ENCODE peak calls at places on chromosomes 2 and 18, in nine cellular contexts. W, R, L, A, G, H, F, I and D are unnamed samples.
A peak's percentile ranks its signal among the peaks of the same experiment; 100 is the strongest.

GRCh38 chr18:76404345-76404831 is 90.7 kb downstream of the ZNF516 start:
- DNase-seq in W (no peak), R (no peak), L (no peak), A (no peak), G (no peak), H (no peak), F (no peak), I (no peak), D (no peak)

GRCh38 chr2:30037016-30037415 is 109.8 kb upstream of the YPEL5 start:
- DNase-seq in W (no peak), R (no peak), L (no peak), A (no peak), G (peak; percentile 7), H (no peak), F (no peak), I (no peak), D (no peak)

GRCh38 chr2:189260361-189260761 is 80.8 kb upstream of the COL5A2 start:
- DNase-seq in W (no peak), R (no peak), L (no peak), A (no peak), G (peak; percentile 90), H (no peak), F (no peak), I (no peak), D (no peak)

GRCh38 chr18:32907656-32908441 is 135.0 kb upstream of the KLHL14 start:
- DNase-seq in W (no peak), R (no peak), L (no peak), A (no peak), G (no peak), H (no peak), F (no peak), I (no peak), D (no peak)

GRCh38 chr2:26034597-26035067 is 748 bp downstream of the RAB10 start:
- DNase-seq in W (no peak), R (peak; percentile 14), L (no peak), A (no peak), G (peak; percentile 14), H (no peak), F (peak; percentile 17), I (no peak), D (no peak)

GRCh38 chr2:216923706-216924105 is 63.8 kb upstream of the TNP1 start:
- DNase-seq in W (no peak), R (no peak), L (no peak), A (no peak), G (no peak), H (no peak), F (no peak), I (no peak), D (no peak)

GRCh38 chr2:11508279-11508678 is 25.6 kb upstream of the GREB1 start:
- DNase-seq in W (no peak), R (no peak), L (no peak), A (no peak), G (no peak), H (no peak), F (no peak), I (no peak), D (no peak)

GRCh38 chr18:33821503-33821902 is 243.5 kb downstream of the ASXL3 start:
- DNase-seq in W (no peak), R (peak; percentile 9), L (no peak), A (peak; percentile 7), G (peak; percentile 73), H (no peak), F (peak; percentile 34), I (no peak), D (no peak)

GRCh38 chr2:232522014-232522854 is 2.0 kb downstream of the PRSS56 start:
- DNase-seq in W (peak; percentile 40), R (peak; percentile 71), L (peak; percentile 71), A (no peak), G (no peak), H (peak; percentile 72), F (no peak), I (peak; percentile 87), D (peak; percentile 80)

GRCh38 chr2:88437010-88437409 is 15.5 kb downstream of the FOXI3 start:
- DNase-seq in W (no peak), R (no peak), L (no peak), A (no peak), G (no peak), H (no peak), F (no peak), I (no peak), D (no peak)

GRCh38 chr18:56988022-56988421 is 158.9 kb upstream of the BOD1L2 start:
- DNase-seq in W (no peak), R (no peak), L (no peak), A (no peak), G (no peak), H (no peak), F (no peak), I (no peak), D (no peak)

GRCh38 chr2:3290655-3291054 is 87.0 kb downstream of the EIPR1 start:
- DNase-seq in W (no peak), R (no peak), L (no peak), A (no peak), G (no peak), H (no peak), F (no peak), I (peak; percentile 32), D (no peak)

GRCh38 chr2:101151859-101152194 is 645 bp upstream of the TBC1D8 start:
- DNase-seq in W (no peak), R (no peak), L (no peak), A (no peak), G (no peak), H (no peak), F (no peak), I (no peak), D (no peak)

GRCh38 chr2:101149241-101150192 is 1.7 kb downstream of the TBC1D8 start:
- DNase-seq in W (peak; percentile 29), R (peak; percentile 66), L (no peak), A (no peak), G (no peak), H (no peak), F (peak; percentile 20), I (no peak), D (peak; percentile 36)

GRCh38 chr2:101151141-101151858 is at the start of gene TBC1D8:
- DNase-seq in W (peak; percentile 91), R (peak; percentile 88), L (peak; percentile 89), A (no peak), G (peak; percentile 75), H (peak; percentile 89), F (peak; percentile 75), I (peak; percentile 92), D (peak; percentile 83)

GRCh38 chr2:101148777-101149176 is 2.4 kb downstream of the TBC1D8 start:
- DNase-seq in W (no peak), R (no peak), L (no peak), A (no peak), G (no peak), H (no peak), F (no peak), I (no peak), D (no peak)

GRCh38 chr2:101150306-101151140 is 659 bp downstream of the TBC1D8 start:
- DNase-seq in W (peak; percentile 48), R (no peak), L (peak; percentile 42), A (no peak), G (peak; percentile 3), H (peak; percentile 61), F (no peak), I (peak; percentile 43), D (peak; percentile 50)
- TF ChIP-seq CTCF in W (no peak), R (no peak), L (no peak), A (peak; percentile 32), G (no peak), H (no peak), F (no peak), I (no peak), D (no peak)

GRCh38 chr2:121608367-121608766 is 40.9 kb downstream of the CLASP1 start:
- DNase-seq in W (no peak), R (no peak), L (no peak), A (no peak), G (peak; percentile 59), H (no peak), F (peak; percentile 67), I (no peak), D (no peak)

GRCh38 chr2:121603185-121603584 is 46.1 kb downstream of the CLASP1 start:
- DNase-seq in W (no peak), R (no peak), L (no peak), A (no peak), G (no peak), H (no peak), F (no peak), I (no peak), D (no peak)

GRCh38 chr2:121611730-121612705 is 37.2 kb downstream of the CLASP1 start:
- DNase-seq in W (no peak), R (no peak), L (no peak), A (no peak), G (no peak), H (no peak), F (no peak), I (no peak), D (no peak)

GRCh38 chr2:121608967-121609366 is 40.3 kb downstream of the CLASP1 start:
- DNase-seq in W (no peak), R (no peak), L (no peak), A (no peak), G (no peak), H (no peak), F (no peak), I (no peak), D (no peak)

GRCh38 chr2:121605820-121606733 is 43.2 kb downstream of the CLASP1 start:
- DNase-seq in W (no peak), R (no peak), L (no peak), A (no peak), G (no peak), H (no peak), F (peak; percentile 10), I (no peak), D (no peak)
- TF ChIP-seq CTCF in W (no peak), R (no peak), L (no peak), A (no peak), G (no peak), H (no peak), F (no peak), I (no peak), D (no peak)

DNA sequence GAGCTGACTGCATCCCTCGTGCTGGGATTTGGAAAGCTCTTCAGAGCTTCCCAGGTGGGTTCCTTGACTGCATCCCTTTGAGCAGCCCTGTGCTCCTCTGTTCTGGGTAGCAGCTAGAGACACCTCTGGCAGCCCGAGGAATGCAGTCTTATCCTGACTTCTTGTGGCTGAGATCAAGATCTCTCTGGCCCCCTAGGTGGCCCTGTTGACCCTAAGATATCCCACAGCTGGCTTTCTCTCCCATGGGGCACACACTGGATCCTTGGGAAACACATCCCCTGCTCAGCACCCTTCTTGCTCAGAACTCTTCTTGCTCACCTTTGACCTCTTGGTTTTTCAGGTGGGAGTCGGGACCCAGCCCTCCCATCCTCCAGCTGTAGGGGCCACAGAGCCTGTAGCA is 237.2 kb downstream of the TSN start:
- DNase-seq in W (no peak), R (no peak), L (no peak), A (no peak), G (no peak), H (no peak), F (no peak), I (no peak), D (no peak)
- TF ChIP-seq CTCF in W (no peak), R (no peak), L (no peak), A (no peak), G (no peak), H (no peak), F (no peak), I (no peak), D (no peak)

DNA sequence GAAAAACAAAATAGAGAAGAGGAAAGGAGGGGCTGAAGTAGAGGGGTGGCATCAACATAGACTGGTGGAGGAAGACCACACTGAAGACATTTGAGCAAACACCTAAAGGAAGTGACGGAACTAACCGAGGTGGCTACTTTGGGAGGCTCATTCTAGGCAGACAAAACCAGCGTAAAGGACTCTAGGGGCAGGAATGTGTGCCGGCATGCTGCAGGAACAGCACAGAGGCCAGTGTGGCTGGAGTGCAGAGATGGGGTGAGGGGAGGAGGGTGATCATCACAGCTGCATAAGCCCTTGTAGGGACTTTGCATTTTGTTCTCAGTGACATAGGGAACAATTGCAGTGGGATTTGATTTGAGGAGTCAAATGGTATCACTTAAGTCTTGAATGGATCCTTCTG is 253.5 kb downstream of the NCKAP5 start:
- DNase-seq in W (no peak), R (no peak), L (no peak), A (no peak), G (no peak), H (no peak), F (no peak), I (no peak), D (no peak)
- TF ChIP-seq CTCF in W (no peak), R (no peak), L (no peak), A (no peak), G (no peak), H (no peak), F (no peak), I (no peak), D (no peak)